ENCODE peak calls at places on chromosome 7, in nine cellular contexts. Y is left ventricle myocardium inferior, U is GM10248, X is AG09319, P is A549, B is dorsolateral prefrontal cortex, H is GM06990, O is neural crest cell, C is fibroblast of the aortic adventitia. R is an unnamed sample.
A peak's percentile ranks its signal among the peaks of the same experiment; 100 is the strongest.

GRCh38 chr7:150685219-150686029 is at the start of gene GIMAP2:
- DNase-seq in Y (no peak), U (peak; percentile 61), X (no peak), P (no peak), B (no peak), H (peak; percentile 64), O (no peak), C (no peak), R (no peak)

GRCh38 chr7:130748531-130749389 is 14.8 kb upstream of the KLF14 start:
- DNase-seq in Y (no peak), U (no peak), X (no peak), P (no peak), B (no peak), H (no peak), O (no peak), C (no peak), R (no peak)

GRCh38 chr7:50676754-50677153 is 105.9 kb downstream of the GRB10 start:
- DNase-seq in Y (no peak), U (no peak), X (no peak), P (no peak), B (peak; percentile 79), H (no peak), O (peak; percentile 29), C (no peak), R (no peak)

GRCh38 chr7:57308631-57309408 is 141.2 kb upstream of the ZNF716 start:
- DNase-seq in Y (peak; percentile 21), U (no peak), X (no peak), P (no peak), B (no peak), H (no peak), O (no peak), C (no peak), R (no peak)

GRCh38 chr7:142795339-142795863 is 24.6 kb downstream of the PRSS2 start:
- DNase-seq in Y (no peak), U (no peak), X (no peak), P (no peak), B (no peak), H (no peak), O (no peak), C (no peak), R (peak; percentile 14)

GRCh38 chr7:88888684-88889083 is 93.1 kb upstream of the TEX47 start:
- DNase-seq in Y (no peak), U (no peak), X (no peak), P (no peak), B (no peak), H (no peak), O (no peak), C (peak; percentile 1), R (no peak)

GRCh38 chr7:921581-922333 is 32.7 kb downstream of the ADAP1 start:
- DNase-seq in Y (peak; percentile 7), U (no peak), X (no peak), P (no peak), B (peak; percentile 36), H (peak; percentile 15), O (no peak), C (no peak), R (no peak)

GRCh38 chr7:76358053-76358477 is 726 bp downstream of the YWHAG start:
- DNase-seq in Y (peak; percentile 75), U (no peak), X (no peak), P (no peak), B (peak; percentile 79), H (peak; percentile 72), O (peak; percentile 40), C (peak; percentile 37), R (peak; percentile 49)

GRCh38 chr7:95066736-95067530 is 159.5 kb downstream of the PPP1R9A start:
- DNase-seq in Y (no peak), U (no peak), X (no peak), P (peak; percentile 36), B (no peak), H (no peak), O (no peak), C (peak; percentile 26), R (no peak)

GRCh38 chr7:86846494-86847190 is 202.9 kb downstream of the GRM3 start:
- DNase-seq in Y (no peak), U (no peak), X (no peak), P (no peak), B (no peak), H (no peak), O (no peak), C (no peak), R (peak; percentile 43)

GRCh38 chr7:137953692-137954470 is 48.0 kb downstream of the CREB3L2 start:
- DNase-seq in Y (no peak), U (no peak), X (no peak), P (peak; percentile 89), B (no peak), H (no peak), O (no peak), C (peak; percentile 35), R (no peak)

GRCh38 chr7:128879461-128879938 is 16.8 kb downstream of the ATP6V1F start:
- DNase-seq in Y (peak; percentile 14), U (no peak), X (no peak), P (no peak), B (no peak), H (no peak), O (no peak), C (no peak), R (no peak)

GRCh38 chr7:149753370-149754233 is 19.8 kb downstream of the ZNF467 start:
- DNase-seq in Y (no peak), U (no peak), X (no peak), P (peak; percentile 73), B (no peak), H (no peak), O (peak; percentile 67), C (peak; percentile 31), R (peak; percentile 67)

GRCh38 chr7:116271161-116271979 is 61.0 kb downstream of the TES start:
- DNase-seq in Y (no peak), U (no peak), X (no peak), P (no peak), B (no peak), H (no peak), O (no peak), C (peak; percentile 87), R (no peak)

GRCh38 chr7:106820321-106821217 is 44.5 kb upstream of the PIK3CG start:
- DNase-seq in Y (no peak), U (no peak), X (no peak), P (no peak), B (no peak), H (no peak), O (no peak), C (no peak), R (no peak)

DNA sequence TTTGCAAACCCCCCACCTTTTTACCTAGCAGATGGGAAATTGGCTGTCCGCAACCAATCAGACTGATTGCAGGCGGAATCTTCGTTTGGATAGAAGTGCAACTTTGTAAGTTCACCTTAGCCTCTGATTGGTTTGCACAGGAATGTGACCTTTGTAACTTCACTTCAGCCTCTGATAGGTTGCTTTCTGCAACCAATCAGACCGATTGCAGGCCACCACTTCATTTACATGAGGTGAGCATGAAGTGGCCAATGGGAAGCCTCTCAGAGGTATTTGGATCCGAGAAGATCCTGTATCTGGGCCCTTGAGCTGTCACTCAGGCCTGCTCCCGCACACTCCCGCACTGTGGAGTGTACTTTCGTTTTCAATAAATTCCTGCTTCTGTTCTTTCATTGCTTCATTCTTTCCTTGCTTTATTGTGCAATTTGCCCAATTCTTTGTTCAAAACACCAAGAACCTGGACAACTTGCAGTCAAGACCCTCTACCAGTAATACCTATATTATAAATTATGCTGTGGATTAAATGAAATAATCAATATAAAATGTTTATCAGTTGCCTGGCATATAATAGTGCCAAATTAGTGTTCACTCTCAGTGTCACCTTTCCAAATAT is 491.4 kb downstream of the PLXNA4 start:
- DNase-seq in Y (no peak), U (no peak), X (no peak), P (no peak), B (no peak), H (no peak), O (no peak), C (peak; percentile 25), R (no peak)
- TF ChIP-seq CTCF in Y (no peak), U (no peak), X (no peak), P (no peak), B (no peak), H (no peak), O (no peak), C (no peak), R (no peak)

GRCh38 chr7:77935652-77936348 is 137.2 kb downstream of the PHTF2 start:
- DNase-seq in Y (no peak), U (no peak), X (no peak), P (peak; percentile 6), B (no peak), H (no peak), O (no peak), C (peak; percentile 33), R (no peak)
- TF ChIP-seq CTCF in Y (peak; percentile 37), U (peak; percentile 9), X (peak; percentile 27), P (peak; percentile 33), B (peak; percentile 31), H (peak; percentile 28), O (peak; percentile 62), C (peak; percentile 35), R (no peak)

DNA sequence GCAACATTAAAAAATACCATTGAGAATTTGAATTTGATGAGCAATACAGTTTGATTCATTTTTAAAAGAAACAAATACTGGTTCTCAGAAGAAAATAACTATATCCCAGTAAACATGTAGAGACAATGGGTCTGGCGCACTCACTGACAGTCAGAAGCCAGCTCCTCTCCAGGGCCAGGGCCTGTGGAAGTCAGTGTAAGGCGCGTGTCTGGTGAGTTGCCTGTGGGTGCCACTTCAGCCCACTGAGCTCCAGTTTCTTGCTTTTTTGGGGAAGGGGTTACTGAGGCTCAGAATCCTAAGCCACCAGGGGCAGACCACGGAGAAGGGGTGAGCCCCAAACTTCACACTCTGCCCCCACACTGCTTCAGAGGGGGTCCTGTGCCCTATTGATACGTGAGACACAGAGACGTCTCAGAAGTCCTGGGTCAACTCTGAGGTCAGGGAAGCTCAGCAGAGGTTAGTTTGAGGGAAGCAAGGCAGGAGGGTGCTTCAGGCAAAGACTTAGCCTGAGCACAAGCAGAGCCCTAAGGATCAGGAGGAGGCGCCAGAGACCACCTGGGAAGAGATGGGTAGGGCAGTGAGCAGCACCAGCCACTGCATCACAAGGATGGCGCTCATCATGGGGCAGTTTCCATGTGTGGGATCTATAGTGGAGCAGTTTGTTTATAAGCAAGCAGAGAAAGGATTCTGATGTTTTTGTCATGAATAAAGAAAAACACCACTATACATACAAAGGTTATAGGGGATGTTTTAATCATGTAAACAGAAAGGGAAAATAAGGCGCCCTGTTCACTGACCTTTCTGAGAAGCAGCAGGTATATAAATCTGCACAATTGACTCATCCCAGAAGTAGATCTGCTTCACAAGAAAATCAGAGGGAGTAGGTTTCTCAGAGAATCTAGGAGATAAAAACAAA is 95.7 kb downstream of the PKD1L1 start:
- DNase-seq in Y (no peak), U (peak; percentile 50), X (no peak), P (no peak), B (no peak), H (no peak), O (no peak), C (no peak), R (peak; percentile 28)
- TF ChIP-seq CTCF in Y (peak; percentile 34), U (peak; percentile 49), X (peak; percentile 8), P (no peak), B (no peak), H (peak; percentile 45), O (peak; percentile 32), C (peak; percentile 17), R (no peak)

GRCh38 chr7:17057143-17057509 is 175.3 kb upstream of the AGR3 start:
- DNase-seq in Y (no peak), U (no peak), X (no peak), P (no peak), B (no peak), H (no peak), O (no peak), C (no peak), R (no peak)
- TF ChIP-seq CTCF in Y (no peak), U (no peak), X (no peak), P (no peak), B (no peak), H (no peak), O (no peak), C (no peak), R (no peak)

R was measured in Calu3.